ENCODE peak calls at places on chromosomes 11 and 22, in eight cellular contexts. One of them, this sample, is unnamed.

GRCh38 chr22:49018601-49019000 is 809.1 kb downstream of the BRD1 start:
- DNase-seq in H1: no peak
- DNase-seq in HepG2: no peak
- DNase-seq in GM23338: no peak
- DNase-seq in K562: no peak
- DNase-seq in endothelial cell of umbilical vein: no peak
- DNase-seq in GM12878: no peak
- DNase-seq in HCT116: no peak
- DNase-seq in this sample: no peak

GRCh38 chr22:48947636-48948035 is 880.0 kb downstream of the BRD1 start:
- DNase-seq in HCT116: no peak
- DNase-seq in endothelial cell of umbilical vein: no peak
- DNase-seq in HepG2: no peak
- DNase-seq in GM12878: no peak
- DNase-seq in GM23338: no peak
- DNase-seq in K562: no peak
- DNase-seq in H1: no peak
- DNase-seq in this sample: no peak

GRCh38 chr11:65135633-65136145 is 1.4 kb upstream of the SYVN1 start:
- DNase-seq in GM23338: no peak
- DNase-seq in H1: no peak
- DNase-seq in HCT116: no peak
- DNase-seq in GM12878: no peak
- DNase-seq in endothelial cell of umbilical vein: no peak
- DNase-seq in HepG2: no peak
- DNase-seq in K562: no peak
- DNase-seq in this sample: no peak

GRCh38 chr11:65643971-65644370 is 6.1 kb downstream of the SIPA1 start:
- DNase-seq in H1: no peak
- DNase-seq in GM12878: no peak
- DNase-seq in GM23338: peak
- DNase-seq in K562: peak
- DNase-seq in HCT116: no peak
- DNase-seq in HepG2: no peak
- DNase-seq in endothelial cell of umbilical vein: no peak
- DNase-seq in this sample: no peak

GRCh38 chr11:47337229-47337924 is 15.1 kb downstream of the MYBPC3 start:
- DNase-seq in HCT116: peak
- DNase-seq in GM12878: no peak
- DNase-seq in H1: no peak
- DNase-seq in K562: peak
- DNase-seq in HepG2: no peak
- DNase-seq in GM23338: no peak
- DNase-seq in endothelial cell of umbilical vein: no peak
- DNase-seq in this sample: no peak

GRCh38 chr11:45169310-45170072 is 23.1 kb downstream of the PRDM11 start:
- DNase-seq in HepG2: no peak
- DNase-seq in GM23338: no peak
- DNase-seq in endothelial cell of umbilical vein: no peak
- DNase-seq in GM12878: no peak
- DNase-seq in K562: no peak
- DNase-seq in HCT116: no peak
- DNase-seq in H1: no peak
- DNase-seq in this sample: no peak

GRCh38 chr22:38110863-38111852 is 674 bp upstream of the BAIAP2L2 start:
- DNase-seq in GM12878: no peak
- DNase-seq in K562: peak
- DNase-seq in HCT116: no peak
- DNase-seq in HepG2: peak
- DNase-seq in endothelial cell of umbilical vein: no peak
- DNase-seq in GM23338: peak
- DNase-seq in H1: no peak
- DNase-seq in this sample: no peak

GRCh38 chr11:13364388-13364787 is 86.8 kb downstream of the BMAL1 start:
- DNase-seq in endothelial cell of umbilical vein: no peak
- DNase-seq in GM12878: no peak
- DNase-seq in H1: no peak
- DNase-seq in HCT116: no peak
- DNase-seq in K562: no peak
- DNase-seq in GM23338: no peak
- DNase-seq in HepG2: no peak
- DNase-seq in this sample: no peak

GRCh38 chr11:133929401-133930052 is 27.2 kb downstream of the IGSF9B start:
- DNase-seq in K562: no peak
- DNase-seq in H1: no peak
- DNase-seq in GM23338: no peak
- DNase-seq in GM12878: no peak
- DNase-seq in HCT116: no peak
- DNase-seq in endothelial cell of umbilical vein: no peak
- DNase-seq in HepG2: no peak
- DNase-seq in this sample: no peak

GRCh38 chr11:106421673-106422292 is 344.3 kb downstream of the AASDHPPT start:
- DNase-seq in GM23338: peak
- DNase-seq in endothelial cell of umbilical vein: no peak
- DNase-seq in HepG2: no peak
- DNase-seq in K562: no peak
- DNase-seq in H1: no peak
- DNase-seq in HCT116: no peak
- DNase-seq in GM12878: no peak
- DNase-seq in this sample: no peak

GRCh38 chr11:69443968-69444364 is 37.5 kb upstream of the LINC01488 start:
- DNase-seq in HCT116: no peak
- DNase-seq in GM12878: no peak
- DNase-seq in HepG2: no peak
- DNase-seq in GM23338: no peak
- DNase-seq in K562: no peak
- DNase-seq in endothelial cell of umbilical vein: peak
- DNase-seq in H1: no peak
- DNase-seq in this sample: no peak

GRCh38 chr22:28792491-28793383 is 7.6 kb downstream of the XBP1 start:
- DNase-seq in K562: no peak
- DNase-seq in HCT116: no peak
- DNase-seq in GM23338: peak
- DNase-seq in GM12878: no peak
- DNase-seq in endothelial cell of umbilical vein: no peak
- DNase-seq in H1: no peak
- DNase-seq in HepG2: no peak
- DNase-seq in this sample: no peak

GRCh38 chr11:83520849-83521248 is 234.7 kb upstream of the CCDC90B start:
- DNase-seq in GM12878: no peak
- DNase-seq in endothelial cell of umbilical vein: no peak
- DNase-seq in HepG2: peak
- DNase-seq in GM23338: no peak
- DNase-seq in H1: no peak
- DNase-seq in K562: no peak
- DNase-seq in HCT116: no peak
- DNase-seq in this sample: no peak

DNA sequence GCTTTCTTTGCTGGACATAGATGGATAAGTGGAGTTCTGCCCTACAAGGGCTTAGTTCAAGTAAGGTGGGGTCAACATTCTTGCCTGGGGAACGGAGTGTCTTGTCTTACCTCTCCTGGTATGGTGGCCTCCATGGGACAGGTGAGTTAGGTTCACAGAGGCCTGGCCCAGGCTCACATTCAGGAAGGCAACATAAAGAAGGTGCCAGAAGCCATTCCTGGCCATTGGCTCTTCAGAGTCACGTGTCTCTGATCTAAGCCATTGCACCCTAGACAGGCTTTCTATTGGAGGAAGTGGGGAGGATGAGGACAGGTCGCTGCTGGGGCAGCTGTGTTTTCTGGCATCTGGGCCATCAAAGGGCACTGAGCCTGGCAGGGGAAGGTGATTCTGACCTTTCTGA is 14.8 kb downstream of the LMO2 start:
- DNase-seq in GM23338: no peak
- DNase-seq in GM12878: no peak
- DNase-seq in HepG2: no peak
- DNase-seq in K562: no peak
- DNase-seq in H1: no peak
- DNase-seq in endothelial cell of umbilical vein: no peak
- DNase-seq in HCT116: no peak
- DNase-seq in this sample: no peak
- TF ChIP-seq EZH2 in GM23338: no peak
- TF ChIP-seq EZH2 in GM12878: no peak
- TF ChIP-seq EZH2 in HepG2: no peak
- TF ChIP-seq EZH2 in K562: no peak
- TF ChIP-seq EZH2 in H1: no peak
- TF ChIP-seq EZH2 in endothelial cell of umbilical vein: no peak
- TF ChIP-seq EZH2 in HCT116: no peak
- TF ChIP-seq EZH2 in this sample: no peak

DNA sequence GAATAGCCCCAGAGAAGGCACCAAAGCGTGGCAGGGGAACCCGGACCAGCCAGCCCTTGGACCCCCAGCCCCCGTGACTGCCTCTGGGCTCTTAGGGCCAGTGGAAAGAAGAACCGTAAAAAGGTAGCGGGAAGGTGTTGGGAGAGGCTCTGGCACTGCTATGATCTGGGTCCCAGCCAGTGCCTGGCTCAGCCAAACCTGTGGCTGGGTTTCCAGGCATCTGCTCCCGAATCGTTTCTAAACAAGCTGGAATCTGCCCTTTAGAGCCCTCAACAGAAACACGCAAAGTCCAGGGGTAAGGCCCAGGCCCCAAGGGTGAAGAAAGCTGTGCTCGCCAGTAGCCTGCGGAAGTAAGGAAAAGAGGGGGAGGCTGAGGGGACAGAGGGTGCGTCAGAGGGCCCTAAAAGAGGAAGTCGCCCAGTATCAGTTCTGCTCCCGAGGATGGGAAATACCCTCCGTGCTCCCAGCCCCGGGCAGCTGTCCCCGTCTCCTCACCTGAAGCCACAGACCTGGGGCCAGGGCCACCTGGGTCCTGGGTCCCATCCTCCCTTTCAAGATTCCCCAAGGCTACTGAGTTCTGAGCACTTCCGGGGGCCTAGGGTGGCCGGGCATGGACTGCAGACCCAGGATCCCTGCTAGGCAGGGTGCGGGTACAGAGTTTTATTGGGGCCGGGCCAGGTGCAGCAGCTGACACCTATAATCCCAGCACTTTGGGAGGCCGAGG is 24.7 kb downstream of the IL10RA start:
- DNase-seq in GM12878: peak
- DNase-seq in endothelial cell of umbilical vein: no peak
- DNase-seq in GM23338: no peak
- DNase-seq in K562: no peak
- DNase-seq in H1: no peak
- DNase-seq in HCT116: no peak
- DNase-seq in HepG2: no peak
- DNase-seq in this sample: no peak
- TF ChIP-seq POLR2AphosphoS5 in GM12878: peak
- TF ChIP-seq POLR2AphosphoS5 in endothelial cell of umbilical vein: no peak
- TF ChIP-seq POLR2AphosphoS5 in GM23338: no peak
- TF ChIP-seq POLR2AphosphoS5 in K562: no peak
- TF ChIP-seq POLR2AphosphoS5 in H1: no peak
- TF ChIP-seq POLR2AphosphoS5 in HCT116: no peak
- TF ChIP-seq POLR2AphosphoS5 in HepG2: no peak
- TF ChIP-seq POLR2AphosphoS5 in this sample: no peak

GRCh38 chr22:43862074-43862881 is at the start of gene SULT4A1:
- DNase-seq in GM12878: no peak
- DNase-seq in K562: peak
- DNase-seq in HCT116: peak
- DNase-seq in H1: no peak
- DNase-seq in endothelial cell of umbilical vein: no peak
- DNase-seq in HepG2: no peak
- DNase-seq in GM23338: peak
- DNase-seq in this sample: no peak
- TF ChIP-seq EZH2 in GM12878: no peak
- TF ChIP-seq EZH2 in K562: no peak
- TF ChIP-seq EZH2 in HCT116: no peak
- TF ChIP-seq EZH2 in H1: no peak
- TF ChIP-seq EZH2 in endothelial cell of umbilical vein: no peak
- TF ChIP-seq EZH2 in HepG2: no peak
- TF ChIP-seq EZH2 in GM23338: no peak
- TF ChIP-seq EZH2 in this sample: no peak

DNA sequence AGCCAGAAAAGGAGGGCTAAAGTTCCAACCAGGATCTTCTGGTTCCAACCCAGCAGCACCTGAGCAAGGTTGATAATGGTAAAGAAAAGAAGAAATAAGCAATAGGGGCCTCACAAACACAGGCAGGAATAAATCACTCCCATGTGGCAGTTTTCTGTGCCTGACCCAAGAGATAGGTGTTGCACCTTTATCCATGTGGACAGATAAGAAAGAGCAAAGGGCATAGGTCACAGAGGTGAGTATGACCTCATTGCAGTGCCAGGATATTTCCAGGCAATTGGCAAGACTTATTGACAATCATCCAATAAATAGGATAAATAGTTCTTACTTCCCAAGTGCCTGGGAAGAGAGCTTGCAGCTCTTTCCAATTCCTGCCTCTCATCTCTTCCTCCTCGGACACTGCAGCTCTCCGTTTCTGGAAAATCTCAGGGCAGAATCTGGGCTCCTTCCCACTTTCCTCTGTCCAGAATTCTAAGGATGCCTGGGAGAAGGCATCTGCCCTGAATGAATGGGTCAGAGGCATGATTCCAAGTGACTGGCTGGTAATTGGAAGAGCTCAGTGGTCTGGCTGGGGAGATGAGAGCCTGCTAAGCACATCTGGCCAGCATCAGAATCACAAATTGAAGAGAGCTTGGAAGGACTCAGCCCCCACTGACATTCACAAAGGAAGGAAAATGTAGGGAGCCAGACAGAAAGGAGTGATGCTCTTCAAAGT is 14.5 kb upstream of the LRRC55 start:
- DNase-seq in K562: no peak
- DNase-seq in GM23338: no peak
- DNase-seq in endothelial cell of umbilical vein: no peak
- DNase-seq in HCT116: no peak
- DNase-seq in H1: no peak
- DNase-seq in HepG2: no peak
- DNase-seq in GM12878: no peak
- DNase-seq in this sample: no peak
- TF ChIP-seq POLR2AphosphoS5 in K562: no peak
- TF ChIP-seq POLR2AphosphoS5 in GM23338: no peak
- TF ChIP-seq POLR2AphosphoS5 in endothelial cell of umbilical vein: no peak
- TF ChIP-seq POLR2AphosphoS5 in HCT116: no peak
- TF ChIP-seq POLR2AphosphoS5 in H1: no peak
- TF ChIP-seq POLR2AphosphoS5 in HepG2: no peak
- TF ChIP-seq POLR2AphosphoS5 in GM12878: no peak
- TF ChIP-seq POLR2AphosphoS5 in this sample: no peak